ENCODE peak calls at places on chromosomes 11 and 22, in ten cellular contexts. U is H9, S is brain microvascular endothelial cell, C is cardiac fibroblast, H is mucosa of descending colon, A is esophagus squamous epithelium, B is uterus, M is bronchial epithelial cell, Q is hepatocyte, Y is HFFc6. G is an unnamed sample.

GRCh38 chr11:57567512-57568329 is at the start of gene UBE2L6:
- DNase-seq in U (peak; percentile 53), H (peak; percentile 85), Y (peak; percentile 5), M (no peak), Q (peak; percentile 78), S (no peak), B (peak; percentile 47), A (peak; percentile 21), C (no peak), G (peak; percentile 72)

GRCh38 chr11:72985645-72986044 is 156.5 kb downstream of the FCHSD2 start:
- DNase-seq in S (no peak), Q (no peak), A (no peak), B (no peak), H (no peak), Y (no peak), M (no peak), C (peak; percentile 43), U (no peak), G (no peak)

GRCh38 chr11:124198852-124199389 is 15.8 kb downstream of the OR10D3 start:
- DNase-seq in Y (no peak), U (no peak), B (no peak), H (no peak), S (no peak), Q (no peak), M (peak; percentile 5), A (no peak), C (peak; percentile 5), G (no peak)

GRCh38 chr11:83044958-83045712 is 26.6 kb downstream of the RAB30 start:
- DNase-seq in H (no peak), A (no peak), M (peak; percentile 93), Q (no peak), B (no peak), U (no peak), C (peak; percentile 92), Y (peak; percentile 87), S (peak; percentile 91), G (no peak)

GRCh38 chr11:126347751-126348628 is 7.5 kb upstream of the ST3GAL4 start:
- DNase-seq in Y (no peak), A (no peak), H (peak; percentile 37), S (no peak), Q (no peak), M (no peak), B (no peak), C (no peak), U (no peak), G (no peak)

GRCh38 chr11:134560566-134561347 is 148.7 kb upstream of the B3GAT1 start:
- DNase-seq in H (no peak), C (no peak), U (no peak), S (no peak), Y (no peak), M (no peak), A (no peak), B (no peak), Q (no peak), G (no peak)

GRCh38 chr11:16385099-16385498 is 28.8 kb upstream of the SOX6 start:
- DNase-seq in A (no peak), C (no peak), S (no peak), H (no peak), U (no peak), Q (no peak), Y (no peak), B (no peak), M (no peak), G (no peak)

GRCh38 chr22:45242778-45243191 is 2.1 kb upstream of the KIAA0930 start:
- DNase-seq in C (peak; percentile 50), A (no peak), Y (no peak), B (no peak), M (peak; percentile 82), H (no peak), S (no peak), Q (no peak), U (no peak), G (no peak)

GRCh38 chr11:106399075-106399500 is 321.6 kb downstream of the AASDHPPT start:
- DNase-seq in M (peak; percentile 95), S (peak; percentile 98), C (peak; percentile 100), Y (peak; percentile 99), Q (peak; percentile 74), H (peak; percentile 52), U (no peak), B (peak; percentile 71), A (no peak), G (no peak)

GRCh38 chr11:62926669-62927455 is 5.7 kb upstream of the CHRM1 start:
- DNase-seq in Y (no peak), U (no peak), B (no peak), Q (no peak), M (no peak), C (no peak), S (no peak), H (no peak), A (no peak), G (no peak)
- TF ChIP-seq CTCF in Y (no peak), U (no peak), B (no peak), Q (no peak), M (no peak), C (no peak), S (no peak), H (no peak), A (no peak), G (no peak)

DNA sequence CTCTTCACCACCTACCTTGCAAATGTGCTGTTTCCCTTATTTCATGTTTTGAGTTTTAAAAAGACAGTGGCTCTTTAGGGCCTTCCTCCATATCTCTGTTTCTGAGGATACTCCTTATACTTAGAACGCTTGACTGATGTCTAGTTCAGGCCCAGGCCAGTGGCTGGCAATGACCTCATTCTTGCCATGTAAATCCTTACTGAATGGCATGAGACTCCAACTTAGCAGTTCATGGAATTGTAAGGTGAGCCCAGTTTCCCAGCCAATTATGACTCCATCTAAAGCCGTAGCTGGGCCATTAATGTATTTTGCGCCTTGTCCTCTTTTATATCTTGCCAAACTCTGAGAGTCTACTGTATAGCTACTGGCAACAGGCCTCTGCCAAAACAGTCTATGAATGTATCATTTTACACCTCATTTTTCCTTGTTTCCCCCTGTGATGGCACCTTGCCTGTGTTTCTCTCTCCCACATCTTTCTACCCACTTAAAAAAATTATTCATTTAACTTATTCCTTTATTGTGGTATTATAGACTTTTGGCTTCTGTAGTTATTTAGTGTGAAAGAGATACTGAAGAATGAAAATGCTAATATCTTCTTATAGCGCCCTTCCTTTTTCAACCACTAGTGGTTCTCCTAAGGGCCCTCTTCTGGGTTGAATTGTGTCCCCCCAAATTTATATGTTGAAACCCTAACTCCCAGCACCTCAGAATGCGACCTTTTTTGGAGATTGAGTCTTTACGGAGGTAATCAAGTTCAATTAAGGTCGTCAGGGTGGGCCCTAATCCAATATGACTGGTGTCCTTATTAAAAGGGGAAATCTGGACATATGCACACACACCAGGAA is 67.4 kb downstream of the ZNRF3 start:
- DNase-seq in M (no peak), S (no peak), H (no peak), C (no peak), Q (no peak), Y (no peak), U (no peak), B (no peak), A (no peak), G (no peak)
- TF ChIP-seq CTCF in M (no peak), S (no peak), H (no peak), C (no peak), Q (no peak), Y (peak; percentile 43), U (peak; percentile 39), B (no peak), A (no peak), G (no peak)

DNA sequence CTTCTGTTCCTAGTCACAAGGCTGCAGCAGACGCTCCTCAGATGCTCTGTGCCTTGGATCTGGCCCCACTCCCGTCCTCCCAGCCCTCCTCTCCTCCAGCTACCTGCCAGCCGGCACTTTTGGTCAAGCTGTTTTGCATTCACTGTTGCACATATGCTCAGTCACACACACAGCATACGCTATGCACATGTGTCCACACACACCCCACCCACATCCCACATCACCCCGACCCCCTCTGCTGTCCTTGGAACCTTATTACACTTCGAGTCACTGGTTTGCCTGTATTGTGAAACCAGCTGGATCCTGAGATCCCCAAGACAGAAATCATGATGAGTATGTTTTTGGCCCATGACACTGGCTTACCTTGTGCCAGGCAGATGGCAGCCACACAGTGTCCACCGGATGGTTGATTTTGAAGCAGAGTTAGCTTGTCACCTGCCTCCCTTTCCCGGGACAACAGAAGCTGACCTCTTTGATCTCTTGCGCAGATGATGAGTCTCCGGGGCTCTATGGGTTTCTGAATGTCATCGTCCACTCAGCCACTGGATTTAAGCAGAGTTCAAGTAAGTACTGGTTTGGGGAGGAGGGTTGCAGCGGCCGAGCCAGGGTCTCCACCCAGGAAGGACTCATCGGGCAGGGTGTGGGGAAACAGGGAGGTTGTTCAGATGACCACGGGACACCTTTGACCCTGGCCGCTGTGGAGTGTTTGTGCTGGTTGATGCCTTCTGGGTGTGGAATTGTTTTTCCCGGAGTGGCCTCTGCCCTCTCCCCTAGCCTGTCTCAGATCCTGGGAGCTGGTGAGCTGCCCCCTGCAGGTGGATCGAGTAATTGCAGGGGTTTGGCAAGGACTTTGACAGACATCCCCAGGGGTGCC is 109.8 kb downstream of the BCR start:
- DNase-seq in Q (peak; percentile 66), A (no peak), U (peak; percentile 75), Y (peak; percentile 53), C (peak; percentile 68), B (peak; percentile 41), M (peak; percentile 29), S (peak; percentile 35), H (no peak), G (no peak)
- TF ChIP-seq CTCF in Q (peak; percentile 75), A (peak; percentile 74), U (peak; percentile 86), Y (peak; percentile 92), C (peak; percentile 91), B (peak; percentile 59), M (peak; percentile 82), S (peak; percentile 94), H (peak; percentile 78), G (peak; percentile 76)

GRCh38 chr11:1394936-1395772 is 5.4 kb downstream of the BRSK2 start:
- DNase-seq in Q (no peak), M (no peak), C (no peak), U (no peak), A (no peak), B (no peak), Y (no peak), S (no peak), H (no peak), G (no peak)

GRCh38 chr11:1397862-1398505 is 8.2 kb downstream of the BRSK2 start:
- DNase-seq in H (no peak), Y (no peak), S (no peak), C (no peak), Q (no peak), B (no peak), U (no peak), A (no peak), M (no peak), G (no peak)

GRCh38 chr11:1395773-1396374 is 6.1 kb downstream of the BRSK2 start:
- DNase-seq in M (no peak), U (no peak), B (no peak), C (no peak), H (no peak), S (no peak), A (no peak), Y (no peak), Q (no peak), G (no peak)

GRCh38 chr11:1397146-1397861 is 7.6 kb downstream of the BRSK2 start:
- DNase-seq in A (no peak), S (no peak), H (no peak), B (no peak), U (no peak), Y (no peak), C (no peak), Q (no peak), M (no peak), G (no peak)

DNA sequence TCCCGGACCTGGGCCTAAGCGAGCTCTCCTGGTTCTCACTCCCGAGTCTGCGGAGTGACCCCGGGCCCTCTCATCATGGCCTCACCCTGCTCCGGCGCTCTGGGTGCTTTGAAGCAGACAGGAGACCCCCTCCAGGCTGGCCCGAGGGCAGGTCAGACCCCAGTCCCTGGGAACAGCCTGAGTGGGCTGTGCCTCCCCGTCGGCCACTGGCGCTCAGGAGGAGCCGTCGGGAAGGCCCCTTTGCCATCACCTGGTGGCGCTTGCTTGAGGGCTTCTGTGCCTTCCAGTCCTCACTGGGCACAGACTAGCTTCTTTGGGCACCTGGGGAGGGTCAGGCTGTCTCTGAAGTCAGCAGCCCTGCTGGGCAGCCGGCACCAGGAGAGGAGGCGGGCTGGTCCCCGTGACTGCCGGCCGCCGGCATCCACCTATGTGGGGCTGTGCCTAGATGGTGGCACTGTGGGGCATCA is 6.7 kb downstream of the BRSK2 start:
- DNase-seq in B (no peak), C (no peak), M (no peak), A (no peak), U (no peak), H (no peak), Q (no peak), S (no peak), Y (no peak), G (no peak)
- TF ChIP-seq CTCF in B (no peak), C (no peak), M (no peak), A (no peak), U (no peak), H (no peak), Q (no peak), S (no peak), Y (no peak), G (no peak)